ENCODE peak calls at places on chromosome 15, in nine cellular contexts. N, F, X, Q, B, S, J, Y and R are unnamed samples.
A peak's percentile ranks its signal among the peaks of the same experiment; 100 is the strongest.

GRCh38 chr15:47769166-47769565 is 51.9 kb downstream of the SEMA6D start:
- DNase-seq in N (no peak), F (no peak), X (no peak), Q (no peak), B (no peak), S (no peak), J (no peak), Y (no peak), R (no peak)

GRCh38 chr15:57873564-57874209 is 167.2 kb downstream of the POLR2M start:
- DNase-seq in N (peak; percentile 55), F (no peak), X (no peak), Q (no peak), B (no peak), S (no peak), J (no peak), Y (peak; percentile 69), R (no peak)

GRCh38 chr15:57134877-57135276 is 216.4 kb downstream of the TCF12 start:
- DNase-seq in N (no peak), F (peak; percentile 55), X (no peak), Q (no peak), B (no peak), S (no peak), J (no peak), Y (no peak), R (no peak)

GRCh38 chr15:85307687-85308045 is 72.7 kb upstream of the AKAP13 start:
- DNase-seq in N (no peak), F (no peak), X (no peak), Q (no peak), B (no peak), S (no peak), J (no peak), Y (no peak), R (no peak)

GRCh38 chr15:58232273-58233065 is 94.3 kb downstream of the AQP9 start:
- DNase-seq in N (no peak), F (no peak), X (no peak), Q (no peak), B (no peak), S (no peak), J (no peak), Y (peak; percentile 6), R (no peak)

GRCh38 chr15:80483656-80484055 is 79.5 kb downstream of the ARNT2 start:
- DNase-seq in N (no peak), F (no peak), X (no peak), Q (no peak), B (no peak), S (no peak), J (no peak), Y (no peak), R (no peak)

GRCh38 chr15:90609254-90610185 is 79.8 kb downstream of the CRTC3 start:
- DNase-seq in N (no peak), F (no peak), X (no peak), Q (peak; percentile 56), B (no peak), S (no peak), J (no peak), Y (no peak), R (no peak)

GRCh38 chr15:49688135-49688790 is 67.4 kb downstream of the DTWD1 start:
- DNase-seq in N (no peak), F (peak; percentile 45), X (no peak), Q (no peak), B (no peak), S (no peak), J (no peak), Y (no peak), R (no peak)

GRCh38 chr15:31069360-31070000 is 32.0 kb downstream of the TRPM1 start:
- DNase-seq in N (peak; percentile 58), F (no peak), X (no peak), Q (no peak), B (no peak), S (no peak), J (no peak), Y (peak; percentile 21), R (no peak)

GRCh38 chr15:55353030-55353429 is 34.0 kb downstream of the PIGB start:
- DNase-seq in N (no peak), F (no peak), X (no peak), Q (peak; percentile 55), B (no peak), S (no peak), J (no peak), Y (no peak), R (no peak)

GRCh38 chr15:52370010-52370409 is 74.4 kb upstream of the MYO5C start:
- DNase-seq in N (peak; percentile 61), F (no peak), X (peak; percentile 12), Q (no peak), B (no peak), S (no peak), J (no peak), Y (peak; percentile 78), R (peak; percentile 71)

GRCh38 chr15:27449041-27449440 is 478.1 kb downstream of the GABRG3 start:
- DNase-seq in N (peak; percentile 53), F (no peak), X (no peak), Q (peak; percentile 9), B (no peak), S (no peak), J (no peak), Y (no peak), R (no peak)

GRCh38 chr15:27448234-27448633 is 477.3 kb downstream of the GABRG3 start:
- DNase-seq in N (no peak), F (no peak), X (no peak), Q (no peak), B (no peak), S (no peak), J (no peak), Y (no peak), R (no peak)

GRCh38 chr15:27454281-27455060 is 483.5 kb downstream of the GABRG3 start:
- DNase-seq in N (peak; percentile 85), F (no peak), X (no peak), Q (no peak), B (no peak), S (no peak), J (no peak), Y (peak; percentile 64), R (no peak)

GRCh38 chr15:27449940-27450339 is 479.0 kb downstream of the GABRG3 start:
- DNase-seq in N (peak; percentile 43), F (no peak), X (no peak), Q (no peak), B (no peak), S (no peak), J (no peak), Y (no peak), R (no peak)
- H3K4me2 ChIP-seq in N (peak overlapping the region; percentile 30), F (no peak overlapping the region), X (no peak overlapping the region), Q (no peak overlapping the region), B (no peak overlapping the region), S (no peak overlapping the region), J (no peak overlapping the region), Y (no peak overlapping the region), R (no peak overlapping the region)

GRCh38 chr15:101621961-101622360 is 30.2 kb downstream of the TM2D3 start:
- DNase-seq in N (no peak), F (no peak), X (no peak), Q (no peak), B (no peak), S (no peak), J (no peak), Y (no peak), R (no peak)
- H3K9me2 ChIP-seq in N (no peaks in the 10 kb centered on the region), F (no peaks in the 10 kb centered on the region), X (no peaks in the 10 kb centered on the region), Q (no peaks in the 10 kb centered on the region), B (no peaks in the 10 kb centered on the region), S (no peaks in the 10 kb centered on the region), J (no peaks in the 10 kb centered on the region), Y (no peaks in the 10 kb centered on the region), R (no peaks in the 10 kb centered on the region)

GRCh38 chr15:70090436-70091291 is 7.1 kb downstream of the TLE3 start:
- DNase-seq in N (no peak), F (no peak), X (no peak), Q (peak; percentile 51), B (no peak), S (no peak), J (no peak), Y (no peak), R (no peak)
- H4K20me1 ChIP-seq in N (peaks cover 4% of the 10 kb centered on the region), F (peaks cover 78% of the 10 kb centered on the region), X (peaks cover 62% of the 10 kb centered on the region), Q (peaks cover 53% of the 10 kb centered on the region), B (peaks cover 69% of the 10 kb centered on the region), S (no peaks in the 10 kb centered on the region), J (peaks cover 21% of the 10 kb centered on the region), Y (peaks cover 86% of the 10 kb centered on the region), R (peaks cover 81% of the 10 kb centered on the region)

GRCh38 chr15:75779504-75779903 is 63.7 kb upstream of the UBE2Q2 start:
- DNase-seq in N (no peak), F (no peak), X (no peak), Q (no peak), B (no peak), S (no peak), J (no peak), Y (no peak), R (no peak)

GRCh38 chr15:75775296-75776074 is 62.8 kb upstream of the CSPG4 start:
- DNase-seq in N (no peak), F (no peak), X (no peak), Q (peak; percentile 90), B (no peak), S (peak; percentile 55), J (peak; percentile 31), Y (no peak), R (peak; percentile 71)

GRCh38 chr15:75776075-75776443 is 63.4 kb upstream of the CSPG4 start:
- DNase-seq in N (peak; percentile 42), F (no peak), X (no peak), Q (peak; percentile 37), B (no peak), S (peak; percentile 10), J (no peak), Y (peak; percentile 9), R (no peak)
- H3K4me2 ChIP-seq in N (peak overlapping the region; percentile 31), F (peak overlapping the region; percentile 25), X (no peak overlapping the region), Q (no peak overlapping the region), B (peak overlapping the region; percentile 24), S (peak overlapping the region; percentile 65), J (no peak overlapping the region), Y (no peak overlapping the region), R (no peak overlapping the region)